ENCODE peak calls at places on chromosomes 4 and X, in seven cellular contexts. One of them, this sample, is unnamed.
A peak's percentile ranks its signal among the peaks of the same experiment; 100 is the strongest.

GRCh38 chr4:17544831-17545234 is 29.9 kb downstream of the CLRN2 start:
- DNase-seq in CD8-positive, alpha-beta memory T cell: no peak
- DNase-seq in tibial artery: no peak
- DNase-seq in H1: no peak
- DNase-seq in fibroblast of lung: no peak
- DNase-seq in upper lobe of right lung: no peak
- DNase-seq in A673: no peak
- DNase-seq in this sample: no peak

GRCh38 chr4:39613093-39613656 is 25.5 kb downstream of the SMIM14 start:
- DNase-seq in CD8-positive, alpha-beta memory T cell: no peak
- DNase-seq in tibial artery: no peak
- DNase-seq in H1: no peak
- DNase-seq in fibroblast of lung: peak; percentile 54
- DNase-seq in upper lobe of right lung: no peak
- DNase-seq in A673: no peak
- DNase-seq in this sample: no peak

GRCh38 chr4:60938181-60938580 is 261.9 kb upstream of the ADGRL3 start:
- DNase-seq in CD8-positive, alpha-beta memory T cell: no peak
- DNase-seq in tibial artery: no peak
- DNase-seq in H1: no peak
- DNase-seq in fibroblast of lung: no peak
- DNase-seq in upper lobe of right lung: no peak
- DNase-seq in A673: no peak
- DNase-seq in this sample: no peak

GRCh38 chrX:18883961-18884765 is 99.8 kb downstream of the PHKA2 start:
- DNase-seq in CD8-positive, alpha-beta memory T cell: no peak
- DNase-seq in tibial artery: no peak
- DNase-seq in H1: no peak
- DNase-seq in fibroblast of lung: no peak
- DNase-seq in upper lobe of right lung: peak; percentile 71
- DNase-seq in A673: no peak
- DNase-seq in this sample: no peak

GRCh38 chrX:119007189-119007770 is 32.9 kb downstream of the LONRF3 start:
- DNase-seq in CD8-positive, alpha-beta memory T cell: no peak
- DNase-seq in tibial artery: no peak
- DNase-seq in H1: no peak
- DNase-seq in fibroblast of lung: no peak
- DNase-seq in upper lobe of right lung: no peak
- DNase-seq in A673: no peak
- DNase-seq in this sample: no peak

GRCh38 chr4:19927381-19927780 is 324.3 kb upstream of the SLIT2 start:
- DNase-seq in CD8-positive, alpha-beta memory T cell: no peak
- DNase-seq in tibial artery: no peak
- DNase-seq in H1: no peak
- DNase-seq in fibroblast of lung: no peak
- DNase-seq in upper lobe of right lung: no peak
- DNase-seq in A673: no peak
- DNase-seq in this sample: no peak

GRCh38 chr4:81802308-81802846 is 330.7 kb upstream of the RASGEF1B start:
- DNase-seq in CD8-positive, alpha-beta memory T cell: no peak
- DNase-seq in tibial artery: no peak
- DNase-seq in H1: no peak
- DNase-seq in fibroblast of lung: no peak
- DNase-seq in upper lobe of right lung: no peak
- DNase-seq in A673: no peak
- DNase-seq in this sample: no peak

GRCh38 chrX:17553961-17554482 is 179.0 kb downstream of the NHS start:
- DNase-seq in CD8-positive, alpha-beta memory T cell: no peak
- DNase-seq in tibial artery: no peak
- DNase-seq in H1: no peak
- DNase-seq in fibroblast of lung: peak; percentile 45
- DNase-seq in upper lobe of right lung: no peak
- DNase-seq in A673: no peak
- DNase-seq in this sample: no peak

GRCh38 chrX:25020391-25021131 is 4.8 kb upstream of the ARX start:
- DNase-seq in CD8-positive, alpha-beta memory T cell: no peak
- DNase-seq in tibial artery: no peak
- DNase-seq in H1: no peak
- DNase-seq in fibroblast of lung: no peak
- DNase-seq in upper lobe of right lung: no peak
- DNase-seq in A673: peak; percentile 73
- DNase-seq in this sample: no peak

GRCh38 chrX:21972721-21973120 is 32.2 kb downstream of the SMS start:
- DNase-seq in CD8-positive, alpha-beta memory T cell: peak; percentile 73
- DNase-seq in tibial artery: no peak
- DNase-seq in H1: peak; percentile 3
- DNase-seq in fibroblast of lung: peak; percentile 65
- DNase-seq in upper lobe of right lung: no peak
- DNase-seq in A673: peak; percentile 21
- DNase-seq in this sample: no peak

GRCh38 chrX:16712116-16712824 is at the start of gene CTPS2:
- DNase-seq in CD8-positive, alpha-beta memory T cell: peak; percentile 59
- DNase-seq in tibial artery: peak; percentile 80
- DNase-seq in H1: no peak
- DNase-seq in fibroblast of lung: peak; percentile 61
- DNase-seq in upper lobe of right lung: peak; percentile 85
- DNase-seq in A673: peak; percentile 78
- DNase-seq in this sample: peak; percentile 87

GRCh38 chr4:128380306-128380705 is 92.7 kb upstream of the PGRMC2 start:
- DNase-seq in CD8-positive, alpha-beta memory T cell: no peak
- DNase-seq in tibial artery: no peak
- DNase-seq in H1: no peak
- DNase-seq in fibroblast of lung: no peak
- DNase-seq in upper lobe of right lung: no peak
- DNase-seq in A673: no peak
- DNase-seq in this sample: no peak

GRCh38 chr4:63528592-63528991 is 880.7 kb downstream of the TECRL start:
- DNase-seq in CD8-positive, alpha-beta memory T cell: no peak
- DNase-seq in tibial artery: no peak
- DNase-seq in H1: no peak
- DNase-seq in fibroblast of lung: no peak
- DNase-seq in upper lobe of right lung: no peak
- DNase-seq in A673: peak; percentile 0
- DNase-seq in this sample: no peak

GRCh38 chrX:141759238-141759637 is 60.7 kb upstream of the SPANXD start:
- DNase-seq in CD8-positive, alpha-beta memory T cell: no peak
- DNase-seq in tibial artery: no peak
- DNase-seq in H1: no peak
- DNase-seq in fibroblast of lung: no peak
- DNase-seq in upper lobe of right lung: no peak
- DNase-seq in A673: no peak
- DNase-seq in this sample: no peak

GRCh38 chrX:129777218-129777768 is 2.5 kb upstream of the SASH3 start:
- DNase-seq in CD8-positive, alpha-beta memory T cell: peak; percentile 85
- DNase-seq in tibial artery: peak; percentile 68
- DNase-seq in H1: no peak
- DNase-seq in fibroblast of lung: no peak
- DNase-seq in upper lobe of right lung: peak; percentile 79
- DNase-seq in A673: no peak
- DNase-seq in this sample: peak; percentile 84

GRCh38 chr4:8916251-8916913 is 44.7 kb upstream of the HMX1 start:
- DNase-seq in CD8-positive, alpha-beta memory T cell: no peak
- DNase-seq in tibial artery: peak; percentile 40
- DNase-seq in H1: no peak
- DNase-seq in fibroblast of lung: no peak
- DNase-seq in upper lobe of right lung: no peak
- DNase-seq in A673: no peak
- DNase-seq in this sample: peak; percentile 51

GRCh38 chrX:43728002-43728401 is 71.9 kb downstream of the MAOA start:
- DNase-seq in CD8-positive, alpha-beta memory T cell: no peak
- DNase-seq in tibial artery: no peak
- DNase-seq in H1: no peak
- DNase-seq in fibroblast of lung: no peak
- DNase-seq in upper lobe of right lung: no peak
- DNase-seq in A673: no peak
- DNase-seq in this sample: no peak

GRCh38 chr4:185742766-185743165 is 69.2 kb downstream of the SORBS2 start:
- DNase-seq in CD8-positive, alpha-beta memory T cell: no peak
- DNase-seq in tibial artery: no peak
- DNase-seq in H1: no peak
- DNase-seq in fibroblast of lung: no peak
- DNase-seq in upper lobe of right lung: no peak
- DNase-seq in A673: no peak
- DNase-seq in this sample: no peak

GRCh38 chrX:125646195-125646594 is 326.5 kb downstream of the TEX13C start:
- DNase-seq in CD8-positive, alpha-beta memory T cell: no peak
- DNase-seq in tibial artery: no peak
- DNase-seq in H1: no peak
- DNase-seq in fibroblast of lung: no peak
- DNase-seq in upper lobe of right lung: no peak
- DNase-seq in A673: peak; percentile 6
- DNase-seq in this sample: no peak

GRCh38 chrX:51148848-51149247 is 183.8 kb upstream of the NUDT10 start:
- DNase-seq in CD8-positive, alpha-beta memory T cell: no peak
- DNase-seq in tibial artery: no peak
- DNase-seq in H1: peak; percentile 9
- DNase-seq in fibroblast of lung: no peak
- DNase-seq in upper lobe of right lung: no peak
- DNase-seq in A673: peak; percentile 50
- DNase-seq in this sample: no peak

GRCh38 chr4:168682898-168683500 is 186.1 kb downstream of the PALLD start:
- DNase-seq in CD8-positive, alpha-beta memory T cell: no peak
- DNase-seq in tibial artery: no peak
- DNase-seq in H1: no peak
- DNase-seq in fibroblast of lung: no peak
- DNase-seq in upper lobe of right lung: no peak
- DNase-seq in A673: no peak
- DNase-seq in this sample: no peak

GRCh38 chr4:89308161-89308500 is 531 bp upstream of the GPRIN3 start:
- DNase-seq in CD8-positive, alpha-beta memory T cell: no peak
- DNase-seq in tibial artery: no peak
- DNase-seq in H1: no peak
- DNase-seq in fibroblast of lung: peak; percentile 10
- DNase-seq in upper lobe of right lung: no peak
- DNase-seq in A673: no peak
- DNase-seq in this sample: no peak
- H3K27ac ChIP-seq in CD8-positive, alpha-beta memory T cell: peak overlapping the region; percentile 80
- H3K27ac ChIP-seq in tibial artery: no peak overlapping the region
- H3K27ac ChIP-seq in H1: no peak overlapping the region
- H3K27ac ChIP-seq in fibroblast of lung: no peak overlapping the region
- H3K27ac ChIP-seq in upper lobe of right lung: peak overlapping the region; percentile 87
- H3K27ac ChIP-seq in A673: no peak overlapping the region
- H3K27ac ChIP-seq in this sample: peak overlapping the region; percentile 73

GRCh38 chr4:336893-337142 is 796 bp upstream of the ZNF141 start:
- DNase-seq in CD8-positive, alpha-beta memory T cell: no peak
- DNase-seq in tibial artery: no peak
- DNase-seq in H1: no peak
- DNase-seq in fibroblast of lung: no peak
- DNase-seq in upper lobe of right lung: no peak
- DNase-seq in A673: peak; percentile 18
- DNase-seq in this sample: no peak

GRCh38 chr4:340011-340410 is 2.4 kb downstream of the ZNF141 start:
- DNase-seq in CD8-positive, alpha-beta memory T cell: no peak
- DNase-seq in tibial artery: no peak
- DNase-seq in H1: no peak
- DNase-seq in fibroblast of lung: no peak
- DNase-seq in upper lobe of right lung: no peak
- DNase-seq in A673: peak; percentile 7
- DNase-seq in this sample: no peak

GRCh38 chr4:337143-337931 is at the start of gene ZNF141:
- DNase-seq in CD8-positive, alpha-beta memory T cell: peak; percentile 94
- DNase-seq in tibial artery: peak; percentile 99
- DNase-seq in H1: peak; percentile 86
- DNase-seq in fibroblast of lung: peak; percentile 99
- DNase-seq in upper lobe of right lung: peak; percentile 96
- DNase-seq in A673: peak; percentile 98
- DNase-seq in this sample: peak; percentile 98

GRCh38 chr4:337932-338758 is 531 bp downstream of the ZNF141 start:
- DNase-seq in CD8-positive, alpha-beta memory T cell: no peak
- DNase-seq in tibial artery: no peak
- DNase-seq in H1: no peak
- DNase-seq in fibroblast of lung: peak; percentile 40
- DNase-seq in upper lobe of right lung: peak; percentile 85
- DNase-seq in A673: peak; percentile 58
- DNase-seq in this sample: peak; percentile 86

DNA sequence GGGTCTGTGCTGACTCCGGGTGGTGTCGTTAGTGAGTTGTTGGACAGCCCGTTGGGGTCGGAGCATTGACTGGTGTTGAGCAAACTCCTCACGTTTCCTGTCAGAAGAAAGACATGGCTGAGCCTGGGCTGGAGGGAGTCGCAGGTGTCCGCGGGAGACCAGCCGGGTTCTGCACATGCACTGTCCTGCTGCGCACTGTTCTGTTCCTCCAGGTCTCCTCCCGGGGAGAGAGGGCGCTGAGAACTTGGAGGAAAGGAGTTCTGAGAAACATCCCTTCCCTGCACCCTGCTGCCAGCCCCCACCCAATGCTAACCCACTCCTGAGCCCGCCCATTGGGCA is 1.1 kb downstream of the ZNF141 start:
- DNase-seq in CD8-positive, alpha-beta memory T cell: no peak
- DNase-seq in tibial artery: no peak
- DNase-seq in H1: no peak
- DNase-seq in fibroblast of lung: no peak
- DNase-seq in upper lobe of right lung: no peak
- DNase-seq in A673: no peak
- DNase-seq in this sample: no peak
- H3K9me3 ChIP-seq in CD8-positive, alpha-beta memory T cell: peaks cover 33% of the 10 kb centered on the region
- H3K9me3 ChIP-seq in tibial artery: peaks cover 5% of the 10 kb centered on the region
- H3K9me3 ChIP-seq in H1: no peaks in the 10 kb centered on the region
- H3K9me3 ChIP-seq in fibroblast of lung: no peaks in the 10 kb centered on the region
- H3K9me3 ChIP-seq in upper lobe of right lung: peaks cover 24% of the 10 kb centered on the region
- H3K9me3 ChIP-seq in A673: peaks cover 29% of the 10 kb centered on the region
- H3K9me3 ChIP-seq in this sample: no peaks in the 10 kb centered on the region

GRCh38 chrX:45811307-45811706 is 610.6 kb upstream of the DIPK2B start:
- DNase-seq in CD8-positive, alpha-beta memory T cell: no peak
- DNase-seq in tibial artery: no peak
- DNase-seq in H1: no peak
- DNase-seq in fibroblast of lung: no peak
- DNase-seq in upper lobe of right lung: no peak
- DNase-seq in A673: no peak
- DNase-seq in this sample: no peak

GRCh38 chrX:45818913-45819312 is 618.2 kb upstream of the DIPK2B start:
- DNase-seq in CD8-positive, alpha-beta memory T cell: no peak
- DNase-seq in tibial artery: no peak
- DNase-seq in H1: no peak
- DNase-seq in fibroblast of lung: no peak
- DNase-seq in upper lobe of right lung: no peak
- DNase-seq in A673: no peak
- DNase-seq in this sample: no peak

DNA sequence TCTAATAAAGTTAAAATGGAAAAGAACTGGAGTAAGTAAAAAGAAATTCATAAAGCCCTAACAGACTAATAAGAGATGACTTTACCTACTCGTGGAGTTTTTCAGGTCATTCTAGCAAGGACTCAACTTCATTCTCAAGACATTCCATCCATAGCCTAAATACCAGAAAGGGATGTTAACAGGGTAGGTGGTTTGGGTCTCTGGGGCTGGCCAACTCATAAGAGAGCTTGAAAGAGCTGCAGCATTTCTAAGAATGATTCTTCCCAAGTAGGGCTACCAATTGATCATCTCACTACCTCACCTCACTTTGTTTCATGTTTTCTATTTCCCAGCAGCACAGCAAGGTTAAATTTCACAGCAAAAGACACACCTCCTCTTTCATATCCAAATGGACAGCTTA is 614.7 kb upstream of the DIPK2B start:
- DNase-seq in CD8-positive, alpha-beta memory T cell: no peak
- DNase-seq in tibial artery: no peak
- DNase-seq in H1: no peak
- DNase-seq in fibroblast of lung: no peak
- DNase-seq in upper lobe of right lung: no peak
- DNase-seq in A673: no peak
- DNase-seq in this sample: no peak
- H3K27ac ChIP-seq in CD8-positive, alpha-beta memory T cell: no peak overlapping the region
- H3K27ac ChIP-seq in tibial artery: no peak overlapping the region
- H3K27ac ChIP-seq in H1: no peak overlapping the region
- H3K27ac ChIP-seq in fibroblast of lung: no peak overlapping the region
- H3K27ac ChIP-seq in upper lobe of right lung: no peak overlapping the region
- H3K27ac ChIP-seq in A673: no peak overlapping the region
- H3K27ac ChIP-seq in this sample: no peak overlapping the region

GRCh38 chrX:56033495-56034180 is 198.5 kb upstream of the KLF8 start:
- DNase-seq in CD8-positive, alpha-beta memory T cell: no peak
- DNase-seq in tibial artery: no peak
- DNase-seq in H1: no peak
- DNase-seq in fibroblast of lung: no peak
- DNase-seq in upper lobe of right lung: no peak
- DNase-seq in A673: no peak
- DNase-seq in this sample: no peak
- H3K9me3 ChIP-seq in CD8-positive, alpha-beta memory T cell: no peaks in the 10 kb centered on the region
- H3K9me3 ChIP-seq in tibial artery: peaks cover 2% of the 10 kb centered on the region
- H3K9me3 ChIP-seq in H1: no peaks in the 10 kb centered on the region
- H3K9me3 ChIP-seq in fibroblast of lung: no peaks in the 10 kb centered on the region
- H3K9me3 ChIP-seq in upper lobe of right lung: peaks cover 4% of the 10 kb centered on the region
- H3K9me3 ChIP-seq in A673: peaks cover 16% of the 10 kb centered on the region
- H3K9me3 ChIP-seq in this sample: no peaks in the 10 kb centered on the region